ENCODE peak calls at places on chromosomes 7 and 10, in eight cellular contexts. Q is GM23248, V is hepatocyte, I is PC-3, U is MM.1S, R is HCT116, F is neural progenitor cell, C is SK-N-SH. L is an unnamed sample.

GRCh38 chr10:113266152-113266551 is 286.7 kb upstream of the HABP2 start:
- DNase-seq in Q (no peak), V (no peak), I (no peak), U (no peak), R (no peak), F (no peak), C (no peak), L (no peak)

GRCh38 chr7:54888067-54888735 is 129.2 kb upstream of the SEC61G start:
- DNase-seq in Q (peak; percentile 57), V (no peak), I (no peak), U (no peak), R (no peak), F (peak; percentile 35), C (peak; percentile 73), L (no peak)

GRCh38 chr7:24922099-24922773 is 57.7 kb downstream of the OSBPL3 start:
- DNase-seq in Q (peak; percentile 78), V (no peak), I (peak; percentile 57), U (no peak), R (no peak), F (no peak), C (peak; percentile 43), L (no peak)

GRCh38 chr10:17200035-17200884 is 1.2 kb downstream of the TRDMT1 start:
- DNase-seq in Q (peak; percentile 63), V (no peak), I (no peak), U (peak; percentile 30), R (no peak), F (no peak), C (no peak), L (peak; percentile 20)

GRCh38 chr10:69340695-69341094 is 62.4 kb downstream of the HK1 start:
- DNase-seq in Q (no peak), V (no peak), I (no peak), U (no peak), R (no peak), F (no peak), C (peak; percentile 4), L (no peak)

GRCh38 chr10:107915277-107915634 is 750.8 kb upstream of the SORCS1 start:
- DNase-seq in Q (peak; percentile 68), V (peak; percentile 41), I (peak; percentile 19), U (no peak), R (no peak), F (peak; percentile 34), C (no peak), L (no peak)

GRCh38 chr10:103852189-103852711 is 3.1 kb downstream of the SH3PXD2A start:
- DNase-seq in Q (peak; percentile 92), V (peak; percentile 65), I (no peak), U (no peak), R (no peak), F (no peak), C (no peak), L (no peak)

GRCh38 chr7:121180436-121181063 is 148.2 kb upstream of the WNT16 start:
- DNase-seq in Q (no peak), V (no peak), I (no peak), U (no peak), R (no peak), F (no peak), C (no peak), L (peak; percentile 90)

GRCh38 chr10:124182088-124182541 is 88.7 kb upstream of the CHST15 start:
- DNase-seq in Q (no peak), V (no peak), I (no peak), U (no peak), R (no peak), F (no peak), C (no peak), L (no peak)

GRCh38 chr7:98772242-98772603 is 97.6 kb downstream of the TMEM130 start:
- DNase-seq in Q (no peak), V (no peak), I (no peak), U (no peak), R (no peak), F (no peak), C (no peak), L (no peak)

GRCh38 chr10:85607296-85607695 is 759.3 kb downstream of the GRID1 start:
- DNase-seq in Q (no peak), V (no peak), I (no peak), U (no peak), R (no peak), F (no peak), C (no peak), L (no peak)

GRCh38 chr10:76119515-76119914 is 688.1 kb downstream of the LRMDA start:
- DNase-seq in Q (peak; percentile 89), V (no peak), I (peak; percentile 64), U (no peak), R (no peak), F (no peak), C (no peak), L (no peak)

GRCh38 chr10:115503546-115503945 is 410.4 kb downstream of the ATRNL1 start:
- DNase-seq in Q (no peak), V (no peak), I (peak; percentile 1), U (no peak), R (no peak), F (peak; percentile 13), C (no peak), L (peak; percentile 16)
- H3K9me3 ChIP-seq in Q (peaks cover 3% of the 10 kb centered on the region), V (peaks cover 14% of the 10 kb centered on the region), I (no peaks in the 10 kb centered on the region), U (no peaks in the 10 kb centered on the region), R (peaks cover 12% of the 10 kb centered on the region), F (peaks cover 20% of the 10 kb centered on the region), C (no peaks in the 10 kb centered on the region), L (peaks cover 10% of the 10 kb centered on the region)

GRCh38 chr7:115024276-115024675 is 102.4 kb downstream of the MDFIC start:
- DNase-seq in Q (no peak), V (no peak), I (no peak), U (no peak), R (no peak), F (no peak), C (no peak), L (no peak)
- TF ChIP-seq EZH2phosphoT487 in Q (no peak), V (no peak), I (no peak), U (no peak), R (no peak), F (no peak), C (no peak), L (no peak)

DNA sequence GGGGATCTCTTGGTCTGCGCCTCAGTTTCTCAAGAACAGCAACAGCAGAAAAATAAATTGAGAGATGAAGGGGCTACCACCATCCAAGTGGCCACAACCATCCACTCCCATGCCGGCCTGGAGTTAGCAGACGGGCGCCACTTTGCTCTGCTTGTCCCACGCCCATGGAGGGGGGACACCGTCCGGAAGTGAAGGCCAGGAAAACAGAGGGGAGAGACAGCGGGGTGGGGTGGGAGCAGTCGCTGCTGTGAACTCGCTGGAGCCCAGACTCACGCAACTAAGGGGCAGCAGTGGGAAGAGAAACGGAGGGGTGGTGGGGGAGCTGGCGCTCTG is 135.4 kb downstream of the KIF20B start:
- DNase-seq in Q (no peak), V (no peak), I (no peak), U (no peak), R (no peak), F (no peak), C (no peak), L (no peak)
- H3K9me3 ChIP-seq in Q (no peaks in the 10 kb centered on the region), V (no peaks in the 10 kb centered on the region), I (no peaks in the 10 kb centered on the region), U (no peaks in the 10 kb centered on the region), R (no peaks in the 10 kb centered on the region), F (no peaks in the 10 kb centered on the region), C (no peaks in the 10 kb centered on the region), L (no peaks in the 10 kb centered on the region)

GRCh38 chr10:114310346-114310745 is 71.3 kb downstream of the VWA2 start:
- DNase-seq in Q (no peak), V (no peak), I (peak; percentile 32), U (no peak), R (no peak), F (no peak), C (peak; percentile 58), L (no peak)
- TF ChIP-seq EZH2phosphoT487 in Q (no peak), V (no peak), I (no peak), U (no peak), R (no peak), F (no peak), C (no peak), L (no peak)

L was measured in OCI-LY7.